ENCODE peak calls at places on chromosomes 7 and 10, in seven cellular contexts. L is sciatic nerve; X is effector CD4-positive, alpha-beta T cell; F is SIG-M5; Z is endothelial cell; R is DMS153; H is stimulated activated CD4-positive, alpha-beta T cell treated with anti-CD3 and anti-CD28 coated beads, Interleukin-2, amount 100 ng/mL, for 48 hours. K is an unnamed sample.

GRCh38 chr7:114416089-114416990 is 1.7 kb downstream of the FOXP2 start:
- DNase-seq in L (no peak), X (no peak), F (no peak), Z (no peak), R (no peak), H (no peak), K (no peak)

GRCh38 chr7:129550673-129551360 is 48.5 kb downstream of the SMKR1 start:
- DNase-seq in L (no peak), X (no peak), F (no peak), Z (no peak), R (no peak), H (no peak), K (no peak)

GRCh38 chr10:27225642-27226257 is 14.8 kb downstream of the ACBD5 start:
- DNase-seq in L (no peak), X (no peak), F (no peak), Z (no peak), R (no peak), H (no peak), K (no peak)

GRCh38 chr7:139131622-139132021 is 22.1 kb upstream of the ZC3HAV1 start:
- DNase-seq in L (no peak), X (no peak), F (peak), Z (no peak), R (no peak), H (no peak), K (no peak)

GRCh38 chr10:88463811-88464210 is 119.3 kb downstream of the RNLS start:
- DNase-seq in L (no peak), X (no peak), F (no peak), Z (no peak), R (no peak), H (no peak), K (no peak)

GRCh38 chr7:87370660-87371180 is 25.3 kb downstream of the CROT start:
- DNase-seq in L (no peak), X (no peak), F (no peak), Z (no peak), R (no peak), H (no peak), K (no peak)

GRCh38 chr10:23253780-23254179 is 61.7 kb downstream of the PTF1A start:
- DNase-seq in L (no peak), X (no peak), F (no peak), Z (no peak), R (no peak), H (no peak), K (no peak)

GRCh38 chr7:115124409-115124939 is 202.6 kb downstream of the MDFIC start:
- DNase-seq in L (no peak), X (no peak), F (no peak), Z (no peak), R (no peak), H (no peak), K (no peak)

GRCh38 chr10:24465124-24465874 is 256.4 kb downstream of the KIAA1217 start:
- DNase-seq in L (no peak), X (no peak), F (no peak), Z (no peak), R (no peak), H (no peak), K (no peak)

GRCh38 chr10:47311193-47311899 is 10.9 kb upstream of the GDF2 start:
- DNase-seq in L (no peak), X (peak), F (no peak), Z (no peak), R (peak), H (no peak), K (no peak)

GRCh38 chr10:75250934-75251333 is 15.2 kb upstream of the COMTD1 start:
- DNase-seq in L (no peak), X (no peak), F (no peak), Z (no peak), R (no peak), H (no peak), K (peak)

GRCh38 chr7:40799493-40800406 is 664.9 kb downstream of the SUGCT start:
- DNase-seq in L (no peak), X (no peak), F (no peak), Z (no peak), R (no peak), H (no peak), K (no peak)

GRCh38 chr7:100353685-100354330 is 4.1 kb upstream of the PILRB start:
- DNase-seq in L (no peak), X (no peak), F (no peak), Z (no peak), R (no peak), H (no peak), K (no peak)

GRCh38 chr7:2719007-2719406 is 31.0 kb downstream of the AMZ1 start:
- DNase-seq in L (no peak), X (peak), F (no peak), Z (peak), R (peak), H (peak), K (no peak)

GRCh38 chr10:21990449-21990848 is 13.1 kb downstream of the DNAJC1 start:
- DNase-seq in L (no peak), X (no peak), F (no peak), Z (no peak), R (no peak), H (no peak), K (no peak)